ENCODE peak calls at places on chromosomes 1 and 21, in seven cellular contexts. Y, Z, N, V, O, H and E are unnamed samples.

GRCh38 chr1:244165701-244166100 is 114.6 kb downstream of the ZBTB18 start:
- DNase-seq in N (no peak), V (no peak), Z (no peak), Y (no peak), H (no peak), O (no peak), E (no peak)

GRCh38 chr1:24793762-24794161 is 48.5 kb downstream of the CLIC4 start:
- DNase-seq in Z (no peak), V (peak), Y (no peak), N (no peak), H (no peak), O (no peak), E (no peak)

GRCh38 chr1:175757381-175758015 is 14.1 kb upstream of the TNR start:
- DNase-seq in V (no peak), Y (no peak), Z (no peak), H (peak), N (peak), O (no peak), E (no peak)

GRCh38 chr21:45528028-45528705 is 14.1 kb downstream of the SLC19A1 start:
- DNase-seq in Z (no peak), Y (no peak), N (no peak), O (peak), V (no peak), H (peak), E (no peak)

GRCh38 chr21:16046625-16047340 is 317.0 kb downstream of the USP25 start:
- DNase-seq in O (no peak), Z (no peak), N (no peak), V (no peak), H (no peak), Y (no peak), E (no peak)

GRCh38 chr1:207355060-207355459 is 33.6 kb downstream of the CD55 start:
- DNase-seq in N (no peak), Y (no peak), O (no peak), H (no peak), V (no peak), Z (no peak), E (no peak)

GRCh38 chr21:44428281-44428942 is 26.9 kb upstream of the LRRC3 start:
- DNase-seq in O (no peak), Y (no peak), Z (no peak), N (peak), H (peak), V (no peak), E (peak)

GRCh38 chr1:154862927-154863701 is 7.0 kb downstream of the KCNN3 start:
- DNase-seq in Y (no peak), N (peak), Z (no peak), O (no peak), H (no peak), V (no peak), E (no peak)

GRCh38 chr1:96683931-96684330 is 37.7 kb upstream of the PTBP2 start:
- DNase-seq in V (no peak), N (no peak), Z (no peak), Y (no peak), O (no peak), H (no peak), E (no peak)

GRCh38 chr1:183101841-183102276 is 78.6 kb downstream of the LAMC1 start:
- DNase-seq in Y (no peak), V (no peak), O (peak), N (no peak), Z (no peak), H (no peak), E (no peak)

GRCh38 chr1:167219194-167219593 is 1.5 kb upstream of the POU2F1 start:
- DNase-seq in H (no peak), Z (no peak), Y (no peak), V (no peak), O (no peak), N (no peak), E (no peak)

GRCh38 chr1:161044535-161044907 is 1.3 kb downstream of the USF1 start:
- DNase-seq in H (no peak), O (no peak), V (no peak), Z (no peak), N (no peak), Y (no peak), E (no peak)

GRCh38 chr1:44460107-44460885 is 55.2 kb downstream of the RNF220 start:
- DNase-seq in V (no peak), H (no peak), O (no peak), Y (no peak), N (peak), Z (no peak), E (no peak)

GRCh38 chr1:32496127-32496526 is 31.3 kb downstream of the ZBTB8B start:
- DNase-seq in N (no peak), Z (no peak), H (no peak), O (no peak), V (peak), Y (no peak), E (peak)

GRCh38 chr1:162029205-162029604 is 5.5 kb upstream of the OLFML2B start:
- DNase-seq in Z (peak), V (no peak), Y (no peak), N (no peak), O (no peak), H (no peak), E (no peak)

GRCh38 chr1:18908911-18909771 is 6.8 kb upstream of the ALDH4A1 start:
- DNase-seq in V (no peak), O (no peak), H (no peak), N (no peak), Y (no peak), Z (no peak), E (no peak)

GRCh38 chr1:94101613-94101940 is 19.4 kb downstream of the ABCA4 start:
- DNase-seq in O (no peak), Z (peak), N (no peak), H (no peak), V (no peak), Y (no peak), E (no peak)

GRCh38 chr1:245748246-245748645 is 593.5 kb downstream of the KIF26B start:
- DNase-seq in V (no peak), Z (no peak), O (no peak), Y (no peak), N (no peak), H (no peak), E (no peak)

GRCh38 chr1:209737118-209737505 is 18.7 kb upstream of the TRAF3IP3 start:
- DNase-seq in N (no peak), V (no peak), Y (no peak), O (no peak), Z (no peak), H (no peak), E (no peak)

GRCh38 chr1:25018110-25018470 is 88.0 kb upstream of the RUNX3 start:
- DNase-seq in N (no peak), V (no peak), H (no peak), O (no peak), Z (no peak), Y (no peak), E (no peak)

GRCh38 chr1:43836267-43836951 is 97.2 kb upstream of the ARTN start:
- DNase-seq in O (peak), Y (no peak), Z (peak), H (peak), N (peak), V (no peak), E (no peak)

GRCh38 chr1:182962554-182963115 is 9.7 kb upstream of the SHCBP1L start:
- DNase-seq in H (peak), Y (peak), Z (peak), V (peak), O (peak), N (peak), E (peak)

GRCh38 chr21:46213620-46214286 is 14.8 kb downstream of the LSS start:
- DNase-seq in Z (peak), N (no peak), Y (no peak), O (no peak), V (no peak), H (no peak), E (no peak)

GRCh38 chr21:40923361-40923760 is 76.4 kb upstream of the DSCAM start:
- DNase-seq in V (no peak), Y (no peak), N (no peak), H (no peak), O (no peak), Z (no peak), E (no peak)

GRCh38 chr1:117368116-117369108 is 1.2 kb downstream of the MAN1A2 start:
- DNase-seq in V (no peak), Y (no peak), H (no peak), Z (no peak), N (peak), O (no peak), E (no peak)

GRCh38 chr1:17591814-17592430 is 52.4 kb downstream of the ARHGEF10L start:
- DNase-seq in Z (no peak), V (no peak), Y (no peak), O (no peak), H (no peak), N (no peak), E (no peak)

GRCh38 chr1:21335088-21335678 is 44.9 kb upstream of the ECE1 start:
- DNase-seq in H (no peak), N (no peak), Y (no peak), V (no peak), O (no peak), Z (no peak), E (no peak)

GRCh38 chr1:78691995-78692747 is 42.5 kb downstream of the IFI44 start:
- DNase-seq in Z (no peak), H (no peak), V (no peak), N (no peak), Y (no peak), O (no peak), E (no peak)

GRCh38 chr1:110243581-110243980 is 33.5 kb downstream of the KCNC4 start:
- DNase-seq in O (no peak), V (no peak), Z (no peak), N (no peak), Y (no peak), H (no peak), E (no peak)

GRCh38 chr1:161928056-161928455 is 95.6 kb downstream of the OLFML2B start:
- DNase-seq in O (no peak), H (no peak), V (no peak), Y (no peak), Z (no peak), N (no peak), E (no peak)

GRCh38 chr1:219701453-219701852 is 88.5 kb upstream of the ZC3H11B start:
- DNase-seq in V (no peak), Y (no peak), O (no peak), Z (no peak), N (no peak), H (no peak), E (no peak)

GRCh38 chr1:213987422-213987875 is 324 bp upstream of the PROX1 start:
- DNase-seq in H (no peak), Z (no peak), Y (no peak), O (peak), N (no peak), V (no peak), E (no peak)
- H3K4me3 ChIP-seq in H (peak), Z (peak), Y (peak), O (peak), N (peak), V (peak), E (peak)

DNA sequence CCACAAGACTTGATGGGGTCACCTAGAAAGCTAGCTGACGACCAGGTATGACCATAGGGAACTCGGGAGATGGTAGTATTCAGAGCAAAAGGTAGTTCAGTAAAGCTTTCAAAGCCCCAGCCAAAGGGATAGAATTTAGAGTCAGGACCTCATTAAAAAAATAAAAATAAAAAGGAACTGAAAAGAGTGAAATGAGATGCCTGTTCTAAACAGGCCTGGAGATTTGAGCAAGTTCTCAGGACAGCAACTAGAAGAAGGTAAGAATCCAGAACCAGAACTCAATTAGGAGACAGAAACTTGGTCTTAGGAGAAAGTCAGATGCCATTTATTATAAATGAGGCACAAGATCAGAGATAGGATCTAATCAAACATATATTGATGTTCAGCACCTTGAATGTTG is 265.5 kb upstream of the CACYBP start:
- DNase-seq in H (no peak), N (no peak), Z (no peak), O (no peak), Y (no peak), V (no peak), E (no peak)
- H3K4me3 ChIP-seq in H (no peak), N (no peak), Z (no peak), O (no peak), Y (no peak), V (no peak), E (no peak)

GRCh38 chr1:53047737-53048344 is 14.2 kb upstream of the PODN start:
- DNase-seq in Y (no peak), N (no peak), H (no peak), Z (no peak), V (no peak), O (no peak), E (no peak)
- H3K4me3 ChIP-seq in Y (no peak), N (no peak), H (no peak), Z (no peak), V (no peak), O (no peak), E (no peak)

GRCh38 chr1:3064296-3064850 is 4.6 kb upstream of the PRDM16 start:
- DNase-seq in H (no peak), V (no peak), Y (no peak), O (no peak), Z (no peak), N (no peak), E (no peak)

GRCh38 chr1:3061566-3061965 is 7.4 kb upstream of the PRDM16 start:
- DNase-seq in V (no peak), Z (no peak), N (no peak), H (no peak), O (no peak), Y (no peak), E (no peak)

GRCh38 chr1:3061981-3062615 is 6.9 kb upstream of the PRDM16 start:
- DNase-seq in Z (no peak), N (no peak), H (no peak), V (no peak), Y (no peak), O (no peak), E (no peak)

GRCh38 chr1:3063379-3064295 is 5.4 kb upstream of the PRDM16 start:
- DNase-seq in H (peak), V (no peak), N (no peak), Y (no peak), O (no peak), Z (no peak), E (no peak)

DNA sequence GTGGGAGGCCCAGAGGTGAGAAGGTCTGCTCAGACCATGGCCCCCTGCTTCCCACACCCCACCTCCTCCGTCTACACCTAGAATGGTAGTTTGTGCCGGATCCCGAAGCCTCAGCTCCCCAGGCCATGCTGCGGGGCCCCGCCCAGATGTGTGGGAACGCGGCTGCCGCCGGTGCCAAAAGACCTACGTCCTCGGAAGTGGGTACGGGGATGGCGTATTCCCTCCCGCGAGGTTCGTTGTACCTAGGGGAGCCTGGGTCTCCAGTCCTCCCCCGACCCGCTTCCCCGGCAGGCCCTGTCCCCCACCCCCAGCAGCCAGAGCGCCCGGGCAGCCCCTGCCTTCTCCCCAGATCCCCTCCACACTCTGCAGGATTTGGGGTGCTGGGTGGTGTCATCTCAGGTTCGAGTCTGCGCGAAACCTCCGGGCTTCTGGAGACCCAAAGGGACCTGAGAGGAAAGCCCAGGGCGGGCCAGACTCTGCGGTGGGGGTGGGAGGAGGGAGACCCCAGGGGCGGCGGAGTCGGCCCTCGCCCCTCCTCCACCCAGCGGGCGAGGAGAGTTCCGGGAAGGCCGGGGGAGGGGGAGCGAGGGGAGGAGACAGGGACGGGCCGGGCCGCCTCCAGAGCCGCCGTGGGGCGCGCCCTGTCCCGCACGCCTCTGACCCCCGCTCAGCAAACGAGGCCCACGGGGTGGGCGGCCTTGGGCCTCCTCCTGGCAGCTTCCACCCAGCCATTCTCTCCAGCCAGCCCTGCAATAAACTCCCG is 6.2 kb upstream of the PRDM16 start:
- DNase-seq in Y (no peak), N (no peak), Z (no peak), H (no peak), V (no peak), O (no peak), E (no peak)
- H3K4me3 ChIP-seq in Y (no peak), N (no peak), Z (no peak), H (peak), V (no peak), O (no peak), E (no peak)